ENCODE peak calls at places on chromosomes 6 and 20, in eight cellular contexts. One of them, this sample, is unnamed.

GRCh38 chr6:36595168-36595818 is 1.1 kb downstream of the SRSF3 start:
- DNase-seq in pancreas: no peak
- DNase-seq in glutamatergic neuron: no peak
- DNase-seq in GM20000: no peak
- DNase-seq in heart left ventricle: peak
- DNase-seq in H9: no peak
- DNase-seq in adrenal gland: peak
- DNase-seq in mammary epithelial cell: peak
- DNase-seq in this sample: no peak

GRCh38 chr20:19758888-19759331 is 852 bp downstream of the RIN2 start:
- DNase-seq in pancreas: peak
- DNase-seq in glutamatergic neuron: peak
- DNase-seq in GM20000: no peak
- DNase-seq in heart left ventricle: peak
- DNase-seq in H9: peak
- DNase-seq in adrenal gland: peak
- DNase-seq in mammary epithelial cell: peak
- DNase-seq in this sample: peak

GRCh38 chr6:124131259-124131658 is 327.6 kb downstream of the NKAIN2 start:
- DNase-seq in pancreas: no peak
- DNase-seq in glutamatergic neuron: no peak
- DNase-seq in GM20000: no peak
- DNase-seq in heart left ventricle: no peak
- DNase-seq in H9: no peak
- DNase-seq in adrenal gland: no peak
- DNase-seq in mammary epithelial cell: peak
- DNase-seq in this sample: no peak

GRCh38 chr20:16801919-16802651 is 53.9 kb downstream of the OTOR start:
- DNase-seq in pancreas: peak
- DNase-seq in glutamatergic neuron: peak
- DNase-seq in GM20000: peak
- DNase-seq in heart left ventricle: peak
- DNase-seq in H9: peak
- DNase-seq in adrenal gland: peak
- DNase-seq in mammary epithelial cell: peak
- DNase-seq in this sample: peak

GRCh38 chr20:31663524-31663837 is 25.8 kb downstream of the COX4I2 start:
- DNase-seq in pancreas: no peak
- DNase-seq in glutamatergic neuron: no peak
- DNase-seq in GM20000: no peak
- DNase-seq in heart left ventricle: no peak
- DNase-seq in H9: no peak
- DNase-seq in adrenal gland: no peak
- DNase-seq in mammary epithelial cell: no peak
- DNase-seq in this sample: no peak

GRCh38 chr6:14442250-14442649 is 324.7 kb downstream of the CD83 start:
- DNase-seq in pancreas: no peak
- DNase-seq in glutamatergic neuron: no peak
- DNase-seq in GM20000: no peak
- DNase-seq in heart left ventricle: no peak
- DNase-seq in H9: no peak
- DNase-seq in adrenal gland: no peak
- DNase-seq in mammary epithelial cell: no peak
- DNase-seq in this sample: no peak

GRCh38 chr6:152240436-152240835 is 396.7 kb downstream of the SYNE1 start:
- DNase-seq in pancreas: no peak
- DNase-seq in glutamatergic neuron: no peak
- DNase-seq in GM20000: no peak
- DNase-seq in heart left ventricle: no peak
- DNase-seq in H9: no peak
- DNase-seq in adrenal gland: no peak
- DNase-seq in mammary epithelial cell: no peak
- DNase-seq in this sample: no peak

GRCh38 chr20:4985658-4986057 is 15.7 kb downstream of the SLC23A2 start:
- DNase-seq in pancreas: no peak
- DNase-seq in glutamatergic neuron: no peak
- DNase-seq in GM20000: no peak
- DNase-seq in heart left ventricle: no peak
- DNase-seq in H9: no peak
- DNase-seq in adrenal gland: no peak
- DNase-seq in mammary epithelial cell: no peak
- DNase-seq in this sample: no peak

GRCh38 chr6:129252377-129253071 is 369.6 kb downstream of the LAMA2 start:
- DNase-seq in pancreas: no peak
- DNase-seq in glutamatergic neuron: no peak
- DNase-seq in GM20000: no peak
- DNase-seq in heart left ventricle: no peak
- DNase-seq in H9: no peak
- DNase-seq in adrenal gland: no peak
- DNase-seq in mammary epithelial cell: no peak
- DNase-seq in this sample: no peak

GRCh38 chr6:56528412-56528841 is 114.3 kb downstream of the DST start:
- DNase-seq in pancreas: no peak
- DNase-seq in glutamatergic neuron: no peak
- DNase-seq in GM20000: no peak
- DNase-seq in heart left ventricle: no peak
- DNase-seq in H9: no peak
- DNase-seq in adrenal gland: no peak
- DNase-seq in mammary epithelial cell: peak
- DNase-seq in this sample: no peak

GRCh38 chr6:155327326-155328073 is 13.2 kb upstream of the TFB1M start:
- DNase-seq in pancreas: peak
- DNase-seq in glutamatergic neuron: peak
- DNase-seq in GM20000: no peak
- DNase-seq in heart left ventricle: no peak
- DNase-seq in H9: no peak
- DNase-seq in adrenal gland: peak
- DNase-seq in mammary epithelial cell: peak
- DNase-seq in this sample: peak

GRCh38 chr6:135379647-135380046 is 117.9 kb downstream of the AHI1 start:
- DNase-seq in pancreas: no peak
- DNase-seq in glutamatergic neuron: no peak
- DNase-seq in GM20000: no peak
- DNase-seq in heart left ventricle: no peak
- DNase-seq in H9: no peak
- DNase-seq in adrenal gland: no peak
- DNase-seq in mammary epithelial cell: no peak
- DNase-seq in this sample: no peak
- TF ChIP-seq CTCF in pancreas: no peak
- TF ChIP-seq CTCF in glutamatergic neuron: no peak
- TF ChIP-seq CTCF in GM20000: no peak
- TF ChIP-seq CTCF in heart left ventricle: no peak
- TF ChIP-seq CTCF in H9: no peak
- TF ChIP-seq CTCF in adrenal gland: no peak
- TF ChIP-seq CTCF in mammary epithelial cell: no peak
- TF ChIP-seq CTCF in this sample: no peak

GRCh38 chr6:9732056-9732455 is 682.8 kb downstream of the TFAP2A start:
- DNase-seq in pancreas: no peak
- DNase-seq in glutamatergic neuron: no peak
- DNase-seq in GM20000: no peak
- DNase-seq in heart left ventricle: no peak
- DNase-seq in H9: no peak
- DNase-seq in adrenal gland: no peak
- DNase-seq in mammary epithelial cell: no peak
- DNase-seq in this sample: no peak
- TF ChIP-seq CTCF in pancreas: no peak
- TF ChIP-seq CTCF in glutamatergic neuron: no peak
- TF ChIP-seq CTCF in GM20000: no peak
- TF ChIP-seq CTCF in heart left ventricle: no peak
- TF ChIP-seq CTCF in H9: no peak
- TF ChIP-seq CTCF in adrenal gland: no peak
- TF ChIP-seq CTCF in mammary epithelial cell: no peak
- TF ChIP-seq CTCF in this sample: no peak

GRCh38 chr20:59402697-59403096 is 102.3 kb downstream of the EDN3 start:
- DNase-seq in pancreas: no peak
- DNase-seq in glutamatergic neuron: no peak
- DNase-seq in GM20000: no peak
- DNase-seq in heart left ventricle: no peak
- DNase-seq in H9: no peak
- DNase-seq in adrenal gland: no peak
- DNase-seq in mammary epithelial cell: no peak
- DNase-seq in this sample: no peak
- TF ChIP-seq CTCF in pancreas: no peak
- TF ChIP-seq CTCF in glutamatergic neuron: no peak
- TF ChIP-seq CTCF in GM20000: no peak
- TF ChIP-seq CTCF in heart left ventricle: no peak
- TF ChIP-seq CTCF in H9: no peak
- TF ChIP-seq CTCF in adrenal gland: no peak
- TF ChIP-seq CTCF in mammary epithelial cell: no peak
- TF ChIP-seq CTCF in this sample: no peak

DNA sequence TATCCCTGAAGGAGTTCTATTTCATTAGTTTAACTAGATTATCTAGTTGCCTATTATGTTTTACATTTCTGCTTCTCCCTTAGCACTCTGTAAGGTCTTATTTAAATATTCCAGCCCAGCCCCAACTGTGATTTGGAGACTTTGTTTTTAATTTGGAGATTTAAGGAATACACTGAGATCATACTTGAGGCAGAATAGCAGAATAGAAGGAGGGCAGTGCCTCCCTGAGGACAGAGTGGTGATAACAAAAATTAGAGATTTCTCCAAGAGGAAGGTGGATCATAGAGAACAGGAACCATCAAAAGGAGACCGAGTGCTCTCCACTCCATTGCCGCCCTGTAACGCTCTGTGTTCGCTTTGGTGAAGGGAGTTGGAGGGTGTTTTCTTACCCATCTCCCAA is 14.8 kb upstream of the CD164 start:
- DNase-seq in pancreas: no peak
- DNase-seq in glutamatergic neuron: no peak
- DNase-seq in GM20000: no peak
- DNase-seq in heart left ventricle: no peak
- DNase-seq in H9: no peak
- DNase-seq in adrenal gland: no peak
- DNase-seq in mammary epithelial cell: no peak
- DNase-seq in this sample: no peak
- TF ChIP-seq CTCF in pancreas: no peak
- TF ChIP-seq CTCF in glutamatergic neuron: no peak
- TF ChIP-seq CTCF in GM20000: peak
- TF ChIP-seq CTCF in heart left ventricle: no peak
- TF ChIP-seq CTCF in H9: peak
- TF ChIP-seq CTCF in adrenal gland: peak
- TF ChIP-seq CTCF in mammary epithelial cell: peak
- TF ChIP-seq CTCF in this sample: no peak

This sample was measured in WTC11.